ENCODE peak calls at places on chromosomes 4 and X, in seven cellular contexts. One of them, this sample, is unnamed.

GRCh38 chrX:23907496-23908218 is at the start of the genes APOO and CXorf58:
- DNase-seq in omental fat pad: peak; percentile 36
- DNase-seq in brain microvascular endothelial cell: peak; percentile 77
- DNase-seq in mesothelial cell of epicardium: peak; percentile 97
- DNase-seq in stomach: peak; percentile 92
- DNase-seq in OCI-LY7: peak; percentile 93
- DNase-seq in choroid plexus epithelial cell: peak; percentile 93
- DNase-seq in this sample: peak; percentile 85

GRCh38 chrX:85964744-85965143 is 82.6 kb downstream of the CHM start:
- DNase-seq in mesothelial cell of epicardium: no peak
- DNase-seq in brain microvascular endothelial cell: no peak
- DNase-seq in OCI-LY7: no peak
- DNase-seq in stomach: no peak
- DNase-seq in choroid plexus epithelial cell: peak; percentile 11
- DNase-seq in omental fat pad: no peak
- DNase-seq in this sample: no peak

GRCh38 chrX:36534900-36535299 is 473.3 kb upstream of the FAM47C start:
- DNase-seq in mesothelial cell of epicardium: no peak
- DNase-seq in brain microvascular endothelial cell: no peak
- DNase-seq in stomach: no peak
- DNase-seq in omental fat pad: no peak
- DNase-seq in OCI-LY7: no peak
- DNase-seq in choroid plexus epithelial cell: no peak
- DNase-seq in this sample: no peak

GRCh38 chrX:15790766-15791380 is 589 bp downstream of the ZRSR2 start:
- DNase-seq in OCI-LY7: peak; percentile 20
- DNase-seq in choroid plexus epithelial cell: peak; percentile 17
- DNase-seq in omental fat pad: no peak
- DNase-seq in stomach: peak; percentile 26
- DNase-seq in mesothelial cell of epicardium: no peak
- DNase-seq in brain microvascular endothelial cell: no peak
- DNase-seq in this sample: no peak

GRCh38 chr4:43886196-43886595 is 562.4 kb downstream of the KCTD8 start:
- DNase-seq in brain microvascular endothelial cell: no peak
- DNase-seq in stomach: no peak
- DNase-seq in OCI-LY7: no peak
- DNase-seq in choroid plexus epithelial cell: no peak
- DNase-seq in mesothelial cell of epicardium: no peak
- DNase-seq in omental fat pad: no peak
- DNase-seq in this sample: no peak

GRCh38 chr4:145502809-145503208 is 21.2 kb downstream of the SMAD1 start:
- DNase-seq in OCI-LY7: no peak
- DNase-seq in mesothelial cell of epicardium: no peak
- DNase-seq in brain microvascular endothelial cell: no peak
- DNase-seq in stomach: no peak
- DNase-seq in omental fat pad: no peak
- DNase-seq in choroid plexus epithelial cell: no peak
- DNase-seq in this sample: no peak

GRCh38 chrX:133045986-133046385 is 50.9 kb downstream of the USP26 start:
- DNase-seq in OCI-LY7: no peak
- DNase-seq in omental fat pad: no peak
- DNase-seq in stomach: no peak
- DNase-seq in brain microvascular endothelial cell: peak; percentile 1
- DNase-seq in choroid plexus epithelial cell: peak; percentile 51
- DNase-seq in mesothelial cell of epicardium: no peak
- DNase-seq in this sample: no peak

GRCh38 chrX:115504167-115504566 is 56.8 kb upstream of the PLS3 start:
- DNase-seq in OCI-LY7: no peak
- DNase-seq in choroid plexus epithelial cell: peak; percentile 7
- DNase-seq in omental fat pad: no peak
- DNase-seq in stomach: no peak
- DNase-seq in brain microvascular endothelial cell: no peak
- DNase-seq in mesothelial cell of epicardium: no peak
- DNase-seq in this sample: no peak

GRCh38 chr4:18981234-18981615 is 959.7 kb upstream of the LCORL start:
- DNase-seq in omental fat pad: no peak
- DNase-seq in mesothelial cell of epicardium: no peak
- DNase-seq in choroid plexus epithelial cell: no peak
- DNase-seq in stomach: no peak
- DNase-seq in OCI-LY7: peak; percentile 60
- DNase-seq in brain microvascular endothelial cell: no peak
- DNase-seq in this sample: no peak

GRCh38 chr4:132614682-132615081 is 534.4 kb upstream of the PCDH10 start:
- DNase-seq in mesothelial cell of epicardium: no peak
- DNase-seq in stomach: no peak
- DNase-seq in brain microvascular endothelial cell: no peak
- DNase-seq in omental fat pad: no peak
- DNase-seq in OCI-LY7: peak; percentile 28
- DNase-seq in choroid plexus epithelial cell: peak; percentile 25
- DNase-seq in this sample: no peak

GRCh38 chr4:152072001-152072485 is 311.2 kb upstream of the GATB start:
- DNase-seq in choroid plexus epithelial cell: no peak
- DNase-seq in mesothelial cell of epicardium: no peak
- DNase-seq in omental fat pad: no peak
- DNase-seq in OCI-LY7: no peak
- DNase-seq in brain microvascular endothelial cell: no peak
- DNase-seq in stomach: no peak
- DNase-seq in this sample: no peak

GRCh38 chrX:1248381-1249061 is 20.1 kb upstream of the CSF2RA start:
- DNase-seq in mesothelial cell of epicardium: peak; percentile 42
- DNase-seq in stomach: no peak
- DNase-seq in brain microvascular endothelial cell: no peak
- DNase-seq in choroid plexus epithelial cell: no peak
- DNase-seq in OCI-LY7: no peak
- DNase-seq in omental fat pad: no peak
- DNase-seq in this sample: no peak

GRCh38 chr4:128711361-128711760 is 98.1 kb upstream of the JADE1 start:
- DNase-seq in stomach: no peak
- DNase-seq in brain microvascular endothelial cell: no peak
- DNase-seq in OCI-LY7: no peak
- DNase-seq in choroid plexus epithelial cell: no peak
- DNase-seq in omental fat pad: no peak
- DNase-seq in mesothelial cell of epicardium: no peak
- DNase-seq in this sample: no peak

GRCh38 chrX:5681159-5681558 is 547.5 kb downstream of the NLGN4X start:
- DNase-seq in mesothelial cell of epicardium: no peak
- DNase-seq in brain microvascular endothelial cell: no peak
- DNase-seq in choroid plexus epithelial cell: no peak
- DNase-seq in stomach: no peak
- DNase-seq in omental fat pad: no peak
- DNase-seq in OCI-LY7: peak; percentile 11
- DNase-seq in this sample: no peak

GRCh38 chr4:148955926-148956325 is 513.7 kb upstream of the NR3C2 start:
- DNase-seq in omental fat pad: no peak
- DNase-seq in stomach: no peak
- DNase-seq in OCI-LY7: no peak
- DNase-seq in mesothelial cell of epicardium: no peak
- DNase-seq in choroid plexus epithelial cell: no peak
- DNase-seq in brain microvascular endothelial cell: no peak
- DNase-seq in this sample: no peak

GRCh38 chrX:39261446-39262147 is 460.3 kb downstream of the MID1IP1 start:
- DNase-seq in brain microvascular endothelial cell: peak; percentile 27
- DNase-seq in stomach: no peak
- DNase-seq in OCI-LY7: peak; percentile 23
- DNase-seq in choroid plexus epithelial cell: peak; percentile 49
- DNase-seq in omental fat pad: no peak
- DNase-seq in mesothelial cell of epicardium: no peak
- DNase-seq in this sample: no peak

GRCh38 chrX:132505116-132505515 is 16.3 kb upstream of the MBNL3 start:
- DNase-seq in OCI-LY7: no peak
- DNase-seq in choroid plexus epithelial cell: peak; percentile 25
- DNase-seq in omental fat pad: no peak
- DNase-seq in mesothelial cell of epicardium: no peak
- DNase-seq in brain microvascular endothelial cell: no peak
- DNase-seq in stomach: no peak
- DNase-seq in this sample: no peak

GRCh38 chrX:66654411-66654810 is 15.5 kb upstream of the EDA2R start:
- DNase-seq in mesothelial cell of epicardium: no peak
- DNase-seq in choroid plexus epithelial cell: no peak
- DNase-seq in stomach: no peak
- DNase-seq in OCI-LY7: no peak
- DNase-seq in brain microvascular endothelial cell: no peak
- DNase-seq in omental fat pad: no peak
- DNase-seq in this sample: no peak

GRCh38 chr4:130703211-130703920 is 1607.4 kb downstream of the C4orf33 start:
- DNase-seq in omental fat pad: no peak
- DNase-seq in mesothelial cell of epicardium: no peak
- DNase-seq in OCI-LY7: no peak
- DNase-seq in choroid plexus epithelial cell: no peak
- DNase-seq in stomach: no peak
- DNase-seq in brain microvascular endothelial cell: no peak
- DNase-seq in this sample: no peak

GRCh38 chrX:30065226-30065625 is 150.1 kb upstream of the MAGEB2 start:
- DNase-seq in omental fat pad: no peak
- DNase-seq in brain microvascular endothelial cell: peak; percentile 2
- DNase-seq in mesothelial cell of epicardium: no peak
- DNase-seq in choroid plexus epithelial cell: peak; percentile 65
- DNase-seq in OCI-LY7: no peak
- DNase-seq in stomach: no peak
- DNase-seq in this sample: no peak

GRCh38 chr4:176034498-176034897 is 31.1 kb upstream of the WDR17 start:
- DNase-seq in omental fat pad: no peak
- DNase-seq in stomach: no peak
- DNase-seq in mesothelial cell of epicardium: no peak
- DNase-seq in OCI-LY7: peak; percentile 35
- DNase-seq in brain microvascular endothelial cell: no peak
- DNase-seq in choroid plexus epithelial cell: peak; percentile 66
- DNase-seq in this sample: no peak

GRCh38 chr4:105894570-105895323 is 524 bp upstream of the NPNT start:
- DNase-seq in stomach: no peak
- DNase-seq in mesothelial cell of epicardium: no peak
- DNase-seq in choroid plexus epithelial cell: no peak
- DNase-seq in brain microvascular endothelial cell: no peak
- DNase-seq in omental fat pad: no peak
- DNase-seq in OCI-LY7: no peak
- DNase-seq in this sample: no peak

GRCh38 chrX:12871181-12871580 is 4.3 kb downstream of the TLR7 start:
- DNase-seq in mesothelial cell of epicardium: no peak
- DNase-seq in brain microvascular endothelial cell: no peak
- DNase-seq in omental fat pad: no peak
- DNase-seq in OCI-LY7: no peak
- DNase-seq in choroid plexus epithelial cell: no peak
- DNase-seq in stomach: no peak
- DNase-seq in this sample: no peak
- TF ChIP-seq CTCF in mesothelial cell of epicardium: no peak
- TF ChIP-seq CTCF in brain microvascular endothelial cell: no peak
- TF ChIP-seq CTCF in omental fat pad: no peak
- TF ChIP-seq CTCF in OCI-LY7: no peak
- TF ChIP-seq CTCF in choroid plexus epithelial cell: no peak
- TF ChIP-seq CTCF in stomach: no peak
- TF ChIP-seq CTCF in this sample: no peak

GRCh38 chr4:22237846-22238513 is 277.9 kb downstream of the ADGRA3 start:
- DNase-seq in brain microvascular endothelial cell: no peak
- DNase-seq in OCI-LY7: no peak
- DNase-seq in choroid plexus epithelial cell: no peak
- DNase-seq in omental fat pad: no peak
- DNase-seq in stomach: no peak
- DNase-seq in mesothelial cell of epicardium: no peak
- DNase-seq in this sample: no peak

GRCh38 chr4:22235798-22236197 is 280.1 kb downstream of the ADGRA3 start:
- DNase-seq in omental fat pad: no peak
- DNase-seq in brain microvascular endothelial cell: no peak
- DNase-seq in mesothelial cell of epicardium: no peak
- DNase-seq in choroid plexus epithelial cell: no peak
- DNase-seq in stomach: no peak
- DNase-seq in OCI-LY7: no peak
- DNase-seq in this sample: no peak

GRCh38 chr4:22240814-22241213 is 275.1 kb downstream of the ADGRA3 start:
- DNase-seq in stomach: no peak
- DNase-seq in OCI-LY7: no peak
- DNase-seq in mesothelial cell of epicardium: no peak
- DNase-seq in brain microvascular endothelial cell: no peak
- DNase-seq in omental fat pad: no peak
- DNase-seq in choroid plexus epithelial cell: no peak
- DNase-seq in this sample: no peak

GRCh38 chr4:22238742-22239141 is 277.1 kb downstream of the ADGRA3 start:
- DNase-seq in OCI-LY7: no peak
- DNase-seq in stomach: no peak
- DNase-seq in omental fat pad: no peak
- DNase-seq in mesothelial cell of epicardium: no peak
- DNase-seq in choroid plexus epithelial cell: no peak
- DNase-seq in brain microvascular endothelial cell: no peak
- DNase-seq in this sample: no peak

DNA sequence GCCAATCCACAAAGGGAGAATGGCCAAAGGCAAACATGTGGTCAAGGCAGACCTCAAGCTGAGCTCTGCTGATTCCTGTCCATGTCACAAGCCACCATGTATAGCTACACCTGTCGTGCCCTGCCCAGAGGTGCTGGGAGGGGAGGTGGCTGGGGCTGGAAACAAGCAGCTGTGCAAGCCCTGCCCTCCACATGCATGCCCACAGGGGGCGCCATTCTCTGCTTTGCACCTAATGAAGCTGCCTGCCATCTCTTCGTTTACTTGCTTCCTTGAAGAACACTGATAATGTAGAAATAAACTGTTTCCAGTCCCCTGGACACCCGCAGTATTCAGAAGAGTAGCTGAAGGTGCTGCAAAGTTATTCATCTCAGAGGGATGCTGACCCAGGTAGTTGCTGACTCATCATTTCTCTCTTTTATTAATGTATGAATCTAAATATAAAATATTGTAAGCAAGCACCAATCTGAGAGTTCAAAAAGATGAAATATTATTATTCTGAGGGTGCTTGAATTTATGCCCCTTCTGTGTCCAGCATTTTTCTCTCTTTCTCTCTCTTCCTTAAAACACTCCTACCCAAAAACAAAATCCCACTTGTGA is 278.6 kb downstream of the ADGRA3 start:
- DNase-seq in mesothelial cell of epicardium: no peak
- DNase-seq in brain microvascular endothelial cell: no peak
- DNase-seq in choroid plexus epithelial cell: no peak
- DNase-seq in OCI-LY7: no peak
- DNase-seq in omental fat pad: no peak
- DNase-seq in stomach: peak; percentile 68
- DNase-seq in this sample: peak; percentile 18
- TF ChIP-seq CTCF in mesothelial cell of epicardium: peak; percentile 46
- TF ChIP-seq CTCF in brain microvascular endothelial cell: peak; percentile 58
- TF ChIP-seq CTCF in choroid plexus epithelial cell: no peak
- TF ChIP-seq CTCF in OCI-LY7: peak; percentile 66
- TF ChIP-seq CTCF in omental fat pad: no peak
- TF ChIP-seq CTCF in stomach: peak; percentile 38
- TF ChIP-seq CTCF in this sample: no peak

DNA sequence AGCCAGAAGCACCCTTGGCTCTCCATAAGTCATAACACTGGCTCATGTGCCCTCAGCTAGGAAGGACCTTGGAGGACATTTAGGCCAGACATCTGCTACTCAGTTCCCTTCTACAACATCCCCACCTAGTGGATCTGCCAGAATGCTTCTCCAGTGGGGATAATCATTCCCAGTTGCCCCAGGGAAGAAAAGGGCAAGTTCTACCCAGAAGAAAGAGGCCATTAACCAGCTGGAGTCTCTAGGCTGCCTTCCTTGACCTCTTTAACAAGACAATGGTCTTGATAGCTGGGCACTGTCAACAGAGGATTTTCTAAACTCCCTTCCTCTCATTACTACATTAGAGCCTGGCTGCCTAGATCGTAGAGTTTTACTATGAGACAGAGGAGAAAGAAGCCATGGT is 42.0 kb downstream of the LGI2 start:
- DNase-seq in stomach: no peak
- DNase-seq in mesothelial cell of epicardium: no peak
- DNase-seq in choroid plexus epithelial cell: peak; percentile 55
- DNase-seq in omental fat pad: no peak
- DNase-seq in OCI-LY7: no peak
- DNase-seq in brain microvascular endothelial cell: peak; percentile 33
- DNase-seq in this sample: no peak
- TF ChIP-seq CTCF in stomach: no peak
- TF ChIP-seq CTCF in mesothelial cell of epicardium: no peak
- TF ChIP-seq CTCF in choroid plexus epithelial cell: peak; percentile 70
- TF ChIP-seq CTCF in omental fat pad: no peak
- TF ChIP-seq CTCF in OCI-LY7: peak; percentile 32
- TF ChIP-seq CTCF in brain microvascular endothelial cell: peak; percentile 71
- TF ChIP-seq CTCF in this sample: no peak

GRCh38 chrX:104343408-104344129 is 88.8 kb upstream of the ESX1 start:
- DNase-seq in brain microvascular endothelial cell: peak; percentile 87
- DNase-seq in mesothelial cell of epicardium: no peak
- DNase-seq in omental fat pad: no peak
- DNase-seq in OCI-LY7: peak; percentile 46
- DNase-seq in stomach: peak; percentile 38
- DNase-seq in choroid plexus epithelial cell: peak; percentile 90
- DNase-seq in this sample: no peak
- TF ChIP-seq CTCF in brain microvascular endothelial cell: peak; percentile 69
- TF ChIP-seq CTCF in mesothelial cell of epicardium: peak; percentile 31
- TF ChIP-seq CTCF in omental fat pad: no peak
- TF ChIP-seq CTCF in OCI-LY7: peak; percentile 69
- TF ChIP-seq CTCF in stomach: peak; percentile 39
- TF ChIP-seq CTCF in choroid plexus epithelial cell: peak; percentile 69
- TF ChIP-seq CTCF in this sample: no peak

This sample was measured in natural killer cell.